ENCODE peak calls at places on chromosome 2, in nine cellular contexts. O is fibroblast of pulmonary artery, Q is lower leg skin, P is uterus, U is pancreas, M is upper lobe of right lung, V is brain microvascular endothelial cell, L is glutamatergic neuron, D is cardiac muscle cell. G is an unnamed sample.

GRCh38 chr2:118242216-118242615 is 153.9 kb downstream of the INSIG2 start:
- DNase-seq in P (no peak), O (no peak), U (no peak), D (no peak), M (no peak), V (no peak), L (no peak), Q (no peak), G (no peak)

GRCh38 chr2:151051584-151052220 is 210.0 kb downstream of the RBM43 start:
- DNase-seq in Q (no peak), M (no peak), U (no peak), L (no peak), O (peak; percentile 74), V (peak; percentile 77), P (no peak), D (peak; percentile 39), G (no peak)

GRCh38 chr2:47177042-47177565 is 22.0 kb upstream of the STPG4 start:
- DNase-seq in P (no peak), O (no peak), L (no peak), D (no peak), V (no peak), Q (no peak), U (no peak), M (no peak), G (no peak)

GRCh38 chr2:106020032-106020431 is 174.1 kb downstream of the UXS1 start:
- DNase-seq in L (no peak), M (no peak), U (no peak), V (no peak), Q (no peak), P (peak; percentile 25), O (peak; percentile 41), D (no peak), G (no peak)

GRCh38 chr2:31270136-31270535 is 36.2 kb downstream of the EHD3 start:
- DNase-seq in M (no peak), D (no peak), U (no peak), P (no peak), Q (no peak), L (no peak), O (no peak), V (peak; percentile 34), G (no peak)

GRCh38 chr2:23478087-23478932 is 93.3 kb downstream of the KLHL29 start:
- DNase-seq in O (no peak), L (no peak), U (no peak), D (no peak), Q (no peak), V (no peak), M (peak; percentile 46), P (no peak), G (no peak)

GRCh38 chr2:173359231-173359630 is 4.6 kb downstream of the CDCA7 start:
- DNase-seq in D (no peak), O (peak; percentile 6), V (no peak), U (no peak), M (no peak), Q (no peak), L (no peak), P (no peak), G (no peak)

GRCh38 chr2:209878701-209879100 is 107.1 kb downstream of the UNC80 start:
- DNase-seq in U (no peak), O (no peak), V (no peak), L (no peak), Q (no peak), P (no peak), M (no peak), D (no peak), G (no peak)

GRCh38 chr2:214533511-214533910 is 122.7 kb downstream of the VWC2L start:
- DNase-seq in Q (no peak), M (no peak), D (no peak), P (no peak), L (no peak), V (no peak), O (no peak), U (no peak), G (no peak)

GRCh38 chr2:21268197-21268870 is 144.6 kb downstream of the TDRD15 start:
- DNase-seq in L (no peak), O (no peak), Q (peak; percentile 57), V (no peak), M (no peak), U (no peak), P (no peak), D (no peak), G (no peak)

DNA sequence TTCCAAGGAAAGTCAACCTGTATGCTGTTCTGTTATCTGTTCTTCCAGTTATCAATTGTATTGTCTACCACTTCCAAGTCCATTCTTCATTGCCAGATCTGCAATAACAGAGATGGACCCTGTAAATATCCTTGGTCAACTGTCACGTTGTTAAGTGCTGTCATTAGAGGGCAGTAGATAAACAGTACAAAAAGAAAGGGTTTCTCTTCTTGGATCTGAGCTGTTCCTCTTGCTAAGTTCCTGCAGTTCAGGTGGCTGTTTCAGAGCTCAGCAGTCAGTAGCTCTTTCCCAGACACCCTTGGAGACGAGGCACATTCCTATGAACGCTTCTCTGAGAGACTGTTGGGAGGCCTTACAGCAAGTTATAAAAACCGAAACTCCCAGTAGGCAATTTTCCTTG is 957.1 kb upstream of the CHAC2 start:
- DNase-seq in L (no peak), V (peak; percentile 10), O (peak; percentile 53), P (no peak), Q (no peak), M (no peak), D (peak; percentile 19), U (no peak), G (no peak)
- TF ChIP-seq CTCF in L (no peak), V (peak; percentile 44), O (peak; percentile 41), P (no peak), Q (no peak), M (peak; percentile 29), D (no peak), U (no peak), G (no peak)

GRCh38 chr2:42117923-42118758 is 51.0 kb upstream of the EML4 start:
- DNase-seq in U (no peak), M (no peak), P (no peak), V (peak; percentile 63), L (no peak), D (no peak), O (peak; percentile 62), Q (no peak), G (no peak)
- TF ChIP-seq CTCF in U (no peak), M (no peak), P (no peak), V (no peak), L (no peak), D (no peak), O (no peak), Q (no peak), G (no peak)

DNA sequence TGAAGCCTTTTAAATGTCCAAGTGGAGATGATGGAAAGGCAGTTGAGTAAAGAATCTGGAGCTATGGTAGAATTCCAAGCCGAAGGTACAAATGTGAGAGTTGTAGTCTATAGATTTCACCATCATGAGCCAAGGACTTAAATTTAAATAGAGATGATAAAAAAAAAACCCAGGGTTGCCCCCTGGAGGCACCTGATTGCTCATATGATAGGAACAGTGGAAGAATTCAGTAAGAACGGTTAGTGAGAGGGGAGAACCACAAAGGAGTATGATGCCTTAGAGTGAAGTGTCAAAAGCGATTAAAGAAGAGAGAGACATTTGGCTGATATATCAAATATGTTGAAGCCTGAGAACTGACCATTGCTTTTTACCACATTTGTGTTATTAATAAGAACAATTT is 11.9 kb downstream of the NYAP2 start:
- DNase-seq in L (no peak), D (no peak), O (no peak), P (no peak), M (no peak), U (no peak), Q (no peak), V (no peak), G (no peak)
- TF ChIP-seq CTCF in L (no peak), D (no peak), O (no peak), P (no peak), M (no peak), U (no peak), Q (no peak), V (peak; percentile 19), G (no peak)

DNA sequence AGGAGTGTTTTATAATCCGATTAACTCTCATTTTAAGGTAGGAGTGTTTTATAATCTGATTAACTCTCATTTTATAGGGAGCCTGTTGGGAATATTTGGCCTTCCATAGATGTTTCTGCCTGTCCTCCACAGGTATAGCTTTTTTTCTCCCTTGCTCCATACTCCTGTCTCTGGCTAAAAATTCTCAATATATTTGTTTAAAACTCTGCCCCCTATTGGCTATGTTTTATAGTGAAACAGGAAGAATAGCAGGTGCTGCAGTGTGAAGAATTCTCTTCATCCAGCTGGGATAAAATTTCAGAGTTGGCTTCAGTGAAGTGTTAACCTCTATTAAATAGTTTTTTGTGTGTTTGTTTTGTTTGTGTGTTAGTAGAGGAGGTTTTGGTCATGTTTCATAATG is 1046.0 kb upstream of the TMEFF2 start:
- DNase-seq in L (no peak), U (no peak), Q (no peak), M (no peak), V (no peak), D (peak; percentile 62), O (peak; percentile 2), P (no peak), G (no peak)
- TF ChIP-seq CTCF in L (peak; percentile 73), U (no peak), Q (no peak), M (no peak), V (peak; percentile 35), D (peak; percentile 15), O (peak; percentile 45), P (no peak), G (peak; percentile 63)

GRCh38 chr2:59584958-59585357 is 968.5 kb downstream of the BCL11A start:
- DNase-seq in D (peak; percentile 56), Q (no peak), P (no peak), V (no peak), L (no peak), O (no peak), M (no peak), U (no peak), G (no peak)
- TF ChIP-seq CTCF in D (no peak), Q (no peak), P (no peak), V (no peak), L (no peak), O (no peak), M (peak; percentile 25), U (no peak), G (no peak)

G was measured in mesothelial cell of epicardium.